ENCODE peak calls at places on chromosomes 3 and 15, in nine cellular contexts. W is OCI-LY7, X is MM.1S, D is GM23248, Y is neural progenitor cell, K is PC-3, G is HCT116, M is SK-N-SH, T is GM23338. R is an unnamed sample.

GRCh38 chr15:65072027-65072426 is 4.2 kb upstream of the RASL12 start:
- DNase-seq in W (no peak), X (no peak), D (peak; percentile 69), Y (no peak), K (no peak), G (no peak), M (no peak), T (no peak), R (no peak)

GRCh38 chr15:47301481-47301880 is 415.8 kb upstream of the SEMA6D start:
- DNase-seq in W (no peak), X (peak; percentile 92), D (no peak), Y (no peak), K (no peak), G (no peak), M (no peak), T (no peak), R (no peak)

GRCh38 chr3:53744351-53744750 is 101.9 kb downstream of the CHDH start:
- DNase-seq in W (peak; percentile 12), X (peak; percentile 18), D (no peak), Y (no peak), K (no peak), G (no peak), M (peak; percentile 34), T (peak; percentile 70), R (peak; percentile 43)

GRCh38 chr3:124034016-124034808 is 42.3 kb upstream of the ROPN1 start:
- DNase-seq in W (no peak), X (no peak), D (peak; percentile 59), Y (peak; percentile 54), K (peak; percentile 22), G (no peak), M (peak; percentile 79), T (peak; percentile 48), R (peak; percentile 47)

GRCh38 chr15:31150732-31151212 is 49.2 kb upstream of the TRPM1 start:
- DNase-seq in W (no peak), X (no peak), D (no peak), Y (peak; percentile 92), K (no peak), G (no peak), M (no peak), T (peak; percentile 60), R (no peak)

GRCh38 chr3:178195824-178196223 is 340.4 kb upstream of the KCNMB2 start:
- DNase-seq in W (no peak), X (no peak), D (peak; percentile 84), Y (no peak), K (peak; percentile 51), G (no peak), M (no peak), T (no peak), R (no peak)

GRCh38 chr15:41605566-41605965 is 46.6 kb downstream of the TYRO3 start:
- DNase-seq in W (no peak), X (no peak), D (no peak), Y (no peak), K (no peak), G (no peak), M (no peak), T (no peak), R (no peak)

GRCh38 chr3:147119346-147119745 is 287.0 kb downstream of the ZIC4 start:
- DNase-seq in W (no peak), X (no peak), D (no peak), Y (no peak), K (no peak), G (no peak), M (no peak), T (no peak), R (no peak)

GRCh38 chr3:42904076-42904475 is 1.9 kb upstream of the ZNF662 start:
- DNase-seq in W (no peak), X (no peak), D (no peak), Y (no peak), K (no peak), G (no peak), M (no peak), T (no peak), R (no peak)

GRCh38 chr3:13017361-13018038 is 55.7 kb downstream of the IQSEC1 start:
- DNase-seq in W (no peak), X (no peak), D (no peak), Y (no peak), K (no peak), G (no peak), M (no peak), T (no peak), R (no peak)

DNA sequence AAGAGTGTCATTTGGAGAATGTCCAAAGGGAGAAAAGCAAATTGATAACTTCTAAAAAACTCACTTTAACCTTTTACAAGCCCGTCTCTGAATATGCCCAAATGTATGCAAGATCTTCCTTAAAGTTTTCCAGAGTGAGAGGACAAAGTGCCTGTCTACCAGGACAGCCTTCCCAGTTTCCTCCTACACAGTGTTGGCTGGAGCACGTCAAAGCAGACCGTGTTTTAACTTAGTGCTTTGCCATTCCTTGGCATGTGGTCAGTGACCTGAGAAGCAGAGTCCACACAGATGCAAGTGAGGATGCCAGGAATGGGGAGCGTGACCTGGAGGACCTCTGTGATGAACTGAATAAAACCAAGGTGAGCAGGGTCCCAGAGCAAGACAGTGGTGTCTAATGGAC is 245.7 kb downstream of the FAM43A start:
- DNase-seq in W (no peak), X (no peak), D (no peak), Y (no peak), K (no peak), G (no peak), M (no peak), T (no peak), R (no peak)
- TF ChIP-seq EZH2phosphoT487 in W (no peak), X (no peak), D (no peak), Y (no peak), K (no peak), G (no peak), M (no peak), T (no peak), R (no peak)

DNA sequence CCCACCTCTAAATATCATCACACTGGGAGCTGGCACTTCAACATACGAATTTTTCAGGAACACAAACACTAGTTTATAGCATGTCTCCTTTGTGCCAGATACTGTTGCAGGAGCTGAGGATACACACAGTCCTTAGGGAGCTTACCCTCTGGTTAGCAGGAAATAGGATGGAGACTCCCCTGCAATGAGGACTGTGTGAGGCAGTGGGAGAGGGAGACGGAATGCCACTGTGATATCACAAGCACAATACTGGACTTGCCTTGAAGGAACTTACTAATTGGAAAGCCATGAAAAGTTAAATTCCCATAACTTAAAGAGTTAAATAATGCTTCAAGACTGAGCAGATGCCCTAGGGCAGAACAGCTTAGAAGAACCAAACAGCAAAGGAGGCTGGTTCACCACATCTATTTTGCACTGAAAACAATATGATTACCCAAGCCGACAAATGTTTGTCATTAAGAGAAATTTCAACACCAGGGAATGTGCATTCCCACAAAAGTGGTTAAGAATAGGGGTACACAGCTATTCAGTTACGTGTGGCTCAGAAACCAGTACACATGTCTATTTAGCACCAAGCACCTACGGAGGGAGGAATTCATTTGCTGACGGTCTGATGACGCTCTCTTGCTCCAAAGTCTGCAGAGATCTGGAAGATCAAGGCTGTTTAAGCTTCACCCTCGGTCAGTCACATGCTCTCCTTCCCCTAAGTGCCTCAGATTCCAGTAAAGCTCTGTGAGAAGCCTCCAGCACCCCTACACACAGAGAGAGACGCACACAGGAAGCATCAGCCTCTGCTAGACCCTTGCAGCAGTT is 5.2 kb downstream of the TBC1D2B start:
- DNase-seq in W (no peak), X (no peak), D (peak; percentile 81), Y (no peak), K (no peak), G (no peak), M (no peak), T (no peak), R (peak; percentile 78)
- H3K4me3 ChIP-seq in W (no peak overlapping the region), X (no peak overlapping the region), D (peak overlapping the region; percentile 41), Y (no peak overlapping the region), K (no peak overlapping the region), G (no peak overlapping the region), M (no peak overlapping the region), T (no peak overlapping the region), R (no peak overlapping the region)

DNA sequence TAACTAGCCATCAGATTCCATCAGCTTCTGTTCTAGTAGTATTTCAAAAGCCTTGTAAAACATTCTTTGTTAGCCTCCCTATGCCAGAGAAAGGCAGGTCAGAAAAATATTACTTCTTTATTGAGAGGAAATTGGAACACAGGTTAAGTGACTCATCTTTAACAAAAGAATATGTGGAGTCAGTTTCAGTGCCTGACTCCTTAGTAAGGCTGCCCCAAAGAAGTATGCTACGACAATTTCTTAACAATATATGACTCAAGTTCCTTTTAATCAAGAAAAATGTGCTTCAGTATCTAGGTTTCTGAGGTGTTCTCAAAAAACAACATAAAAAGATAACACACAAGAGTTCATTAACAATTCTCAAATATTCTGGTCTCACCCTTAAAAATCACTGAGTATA is 139.2 kb downstream of the VPS13C start:
- DNase-seq in W (no peak), X (no peak), D (peak; percentile 8), Y (no peak), K (peak; percentile 36), G (no peak), M (no peak), T (no peak), R (no peak)
- H3K27ac ChIP-seq in W (no peak overlapping the region), X (no peak overlapping the region), D (no peak overlapping the region), Y (no peak overlapping the region), K (no peak overlapping the region), G (no peak overlapping the region), M (no peak overlapping the region), T (no peak overlapping the region), R (no peak overlapping the region)

GRCh38 chr15:61264986-61265385 is 35.9 kb upstream of the RORA start:
- DNase-seq in W (no peak), X (no peak), D (no peak), Y (no peak), K (no peak), G (no peak), M (no peak), T (no peak), R (no peak)
- TF ChIP-seq EZH2phosphoT487 in W (no peak), X (no peak), D (no peak), Y (no peak), K (no peak), G (no peak), M (no peak), T (no peak), R (no peak)

DNA sequence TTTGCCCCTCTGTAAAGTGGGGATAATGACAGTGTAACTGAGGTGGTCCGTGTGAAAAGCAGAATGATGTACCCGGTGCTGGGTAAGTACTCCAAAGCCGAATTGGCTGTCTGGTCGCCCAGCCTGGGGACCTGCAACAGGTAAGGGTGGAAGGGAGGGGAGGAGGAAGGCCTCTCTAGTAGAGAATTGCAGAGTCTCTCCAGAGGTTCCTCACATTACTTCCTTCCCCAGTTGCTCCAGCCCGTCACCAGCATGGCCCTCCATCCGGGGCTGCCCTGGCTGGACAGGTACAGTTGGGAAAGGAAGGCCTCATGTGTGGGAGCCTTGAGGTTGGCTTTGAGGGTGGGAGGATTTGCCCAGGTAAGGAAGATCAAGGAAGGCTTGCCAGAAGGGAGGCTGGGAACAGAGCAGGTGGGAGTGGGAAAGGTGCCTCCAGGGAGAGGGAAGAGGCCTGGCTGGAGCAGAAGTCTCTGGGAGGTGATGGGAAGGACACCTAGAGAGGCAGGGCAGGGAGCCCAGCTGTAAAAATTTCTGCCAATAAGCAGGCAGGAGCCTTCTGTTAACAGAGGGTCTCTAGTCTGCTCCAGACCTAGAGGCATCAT is 1.7 kb upstream of the PSTPIP1 start:
- DNase-seq in W (no peak), X (no peak), D (no peak), Y (no peak), K (no peak), G (no peak), M (no peak), T (no peak), R (no peak)
- H3K4me3 ChIP-seq in W (no peak overlapping the region), X (no peak overlapping the region), D (no peak overlapping the region), Y (no peak overlapping the region), K (no peak overlapping the region), G (no peak overlapping the region), M (no peak overlapping the region), T (no peak overlapping the region), R (no peak overlapping the region)

GRCh38 chr3:98809561-98809960 is 46.4 kb downstream of the ST3GAL6 start:
- DNase-seq in W (no peak), X (no peak), D (no peak), Y (no peak), K (no peak), G (no peak), M (no peak), T (no peak), R (peak; percentile 25)
- H3K27ac ChIP-seq in W (no peak overlapping the region), X (no peak overlapping the region), D (no peak overlapping the region), Y (no peak overlapping the region), K (no peak overlapping the region), G (no peak overlapping the region), M (peak overlapping the region; percentile 8), T (no peak overlapping the region), R (no peak overlapping the region)

R was measured in hepatocyte.